ENCODE peak calls at places on chromosomes 6 and 20, in four cellular contexts. R, Q, E and Y are unnamed samples.

GRCh38 chr6:80143312-80143960 is 37.0 kb downstream of the BCKDHB start:
- DNase-seq in E (no peak), Q (no peak), R (peak; percentile 96), Y (no peak)

GRCh38 chr20:18057106-18057993 is at the start of gene OVOL2:
- DNase-seq in E (peak; percentile 90), Q (peak; percentile 51), R (no peak), Y (no peak)

GRCh38 chr6:137033828-137034227 is 10.9 kb downstream of the IL20RA start:
- DNase-seq in E (no peak), Q (no peak), R (no peak), Y (no peak)

GRCh38 chr6:26475823-26476729 is 18.3 kb downstream of the BTN2A1 start:
- DNase-seq in R (peak; percentile 9), E (no peak), Q (no peak), Y (no peak)

GRCh38 chr6:99822741-99823512 is 171.1 kb downstream of the MCHR2 start:
- DNase-seq in R (peak; percentile 58), E (no peak), Q (peak; percentile 59), Y (peak; percentile 28)

GRCh38 chr6:27592107-27592480 is 119.2 kb upstream of the ZNF184 start:
- DNase-seq in R (peak; percentile 30), Q (peak; percentile 36), E (no peak), Y (no peak)

GRCh38 chr20:10651227-10651990 is 22.4 kb downstream of the JAG1 start:
- DNase-seq in Q (no peak), R (peak; percentile 55), E (no peak), Y (no peak)

GRCh38 chr6:1554881-1555569 is 54.7 kb upstream of the FOXC1 start:
- DNase-seq in Q (peak; percentile 47), R (peak; percentile 62), E (no peak), Y (peak; percentile 77)

GRCh38 chr6:124964764-124965105 is 2.5 kb downstream of the RNF217 start:
- DNase-seq in R (no peak), Q (no peak), E (no peak), Y (no peak)

GRCh38 chr6:5865492-5866031 is 141.2 kb downstream of the NRN1 start:
- DNase-seq in E (no peak), Q (no peak), R (no peak), Y (no peak)

GRCh38 chr6:11223296-11223695 is 9.2 kb downstream of the NEDD9 start:
- DNase-seq in R (no peak), Q (no peak), E (no peak), Y (no peak)

GRCh38 chr20:4444404-4444803 is 277.3 kb upstream of the PRND start:
- DNase-seq in Q (no peak), R (no peak), E (no peak), Y (no peak)

GRCh38 chr6:99545442-99545841 is 23.0 kb downstream of the CCNC start:
- DNase-seq in R (no peak), E (no peak), Q (no peak), Y (no peak)

GRCh38 chr6:35400901-35401311 is 51.2 kb upstream of the FANCE start:
- DNase-seq in E (no peak), Q (no peak), R (no peak), Y (no peak)

GRCh38 chr6:25971187-25971811 is 8.7 kb downstream of the TRIM38 start:
- DNase-seq in R (peak; percentile 95), E (no peak), Q (no peak), Y (no peak)

GRCh38 chr6:99614430-99615161 is 8.0 kb downstream of the PRDM13 start:
- DNase-seq in E (no peak), Q (peak; percentile 46), R (no peak), Y (no peak)

GRCh38 chr20:58125726-58126125 is 102.7 kb downstream of the ANKRD60 start:
- DNase-seq in Q (no peak), E (no peak), R (no peak), Y (no peak)

GRCh38 chr20:58737198-58737597 is 44.6 kb downstream of the NPEPL1 start:
- DNase-seq in Q (no peak), E (no peak), R (no peak), Y (no peak)

GRCh38 chr6:164749126-164749758 is 560.2 kb downstream of the C6orf118 start:
- DNase-seq in E (no peak), R (no peak), Q (no peak), Y (no peak)

GRCh38 chr6:62998022-62998421 is 213.2 kb upstream of the FKBP1C start:
- DNase-seq in E (no peak), R (no peak), Q (no peak), Y (no peak)

GRCh38 chr20:4592316-4593148 is 129.2 kb upstream of the PRND start:
- DNase-seq in Q (peak; percentile 73), E (peak; percentile 82), R (peak; percentile 72), Y (peak; percentile 89)

GRCh38 chr20:45052698-45053440 is 48.1 kb downstream of the KCNS1 start:
- DNase-seq in E (no peak), R (peak; percentile 30), Q (no peak), Y (no peak)

GRCh38 chr20:8996817-8997512 is 71.9 kb upstream of the PLCB4 start:
- DNase-seq in Q (no peak), E (no peak), R (peak; percentile 8), Y (no peak)

GRCh38 chr20:1870792-1871550 is 24.2 kb upstream of the SIRPA start:
- DNase-seq in Q (no peak), E (no peak), R (no peak), Y (no peak)

GRCh38 chr6:2221724-2222274 is 23.6 kb downstream of the GMDS start:
- DNase-seq in E (no peak), R (no peak), Q (no peak), Y (no peak)

GRCh38 chr6:88671624-88672023 is 291.8 kb downstream of the RNGTT start:
- DNase-seq in R (no peak), Q (no peak), E (no peak), Y (no peak)
- TF ChIP-seq CTCF in R (no peak), Q (no peak), E (no peak), Y (no peak)

GRCh38 chr6:143962644-143962929 is 45.5 kb downstream of the PLAGL1 start:
- DNase-seq in R (peak; percentile 84), Q (no peak), E (no peak), Y (peak; percentile 31)
- TF ChIP-seq CTCF in R (peak; percentile 68), Q (peak; percentile 37), E (peak; percentile 61), Y (peak; percentile 74)

DNA sequence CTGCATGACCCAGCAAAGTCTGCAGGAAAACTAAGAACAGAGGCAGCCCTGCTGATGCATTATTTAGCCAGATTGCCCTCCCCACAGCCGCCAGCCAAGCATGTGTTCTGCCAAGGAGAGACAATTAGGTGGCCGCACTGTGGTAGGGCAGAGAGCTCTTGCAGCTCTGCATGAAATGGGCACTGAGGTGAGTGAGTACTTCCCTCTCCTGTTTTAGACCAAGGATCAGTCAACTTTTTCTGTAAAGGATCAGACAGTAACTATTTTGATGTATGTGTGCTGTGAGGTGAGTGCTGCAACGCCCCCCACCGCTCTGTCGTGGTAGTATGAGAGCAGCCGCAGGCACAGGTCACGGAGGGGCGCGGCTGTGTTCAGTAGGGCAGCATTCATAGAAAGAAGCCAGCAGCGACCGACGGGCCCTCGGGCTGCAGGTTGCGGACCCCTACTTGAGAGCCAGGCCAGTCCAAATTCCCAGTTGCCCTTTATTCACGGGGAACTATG is 23.8 kb upstream of the FAM50B start:
- DNase-seq in Q (no peak), R (peak; percentile 42), E (no peak), Y (peak; percentile 59)
- TF ChIP-seq CTCF in Q (peak; percentile 56), R (peak; percentile 45), E (no peak), Y (no peak)

DNA sequence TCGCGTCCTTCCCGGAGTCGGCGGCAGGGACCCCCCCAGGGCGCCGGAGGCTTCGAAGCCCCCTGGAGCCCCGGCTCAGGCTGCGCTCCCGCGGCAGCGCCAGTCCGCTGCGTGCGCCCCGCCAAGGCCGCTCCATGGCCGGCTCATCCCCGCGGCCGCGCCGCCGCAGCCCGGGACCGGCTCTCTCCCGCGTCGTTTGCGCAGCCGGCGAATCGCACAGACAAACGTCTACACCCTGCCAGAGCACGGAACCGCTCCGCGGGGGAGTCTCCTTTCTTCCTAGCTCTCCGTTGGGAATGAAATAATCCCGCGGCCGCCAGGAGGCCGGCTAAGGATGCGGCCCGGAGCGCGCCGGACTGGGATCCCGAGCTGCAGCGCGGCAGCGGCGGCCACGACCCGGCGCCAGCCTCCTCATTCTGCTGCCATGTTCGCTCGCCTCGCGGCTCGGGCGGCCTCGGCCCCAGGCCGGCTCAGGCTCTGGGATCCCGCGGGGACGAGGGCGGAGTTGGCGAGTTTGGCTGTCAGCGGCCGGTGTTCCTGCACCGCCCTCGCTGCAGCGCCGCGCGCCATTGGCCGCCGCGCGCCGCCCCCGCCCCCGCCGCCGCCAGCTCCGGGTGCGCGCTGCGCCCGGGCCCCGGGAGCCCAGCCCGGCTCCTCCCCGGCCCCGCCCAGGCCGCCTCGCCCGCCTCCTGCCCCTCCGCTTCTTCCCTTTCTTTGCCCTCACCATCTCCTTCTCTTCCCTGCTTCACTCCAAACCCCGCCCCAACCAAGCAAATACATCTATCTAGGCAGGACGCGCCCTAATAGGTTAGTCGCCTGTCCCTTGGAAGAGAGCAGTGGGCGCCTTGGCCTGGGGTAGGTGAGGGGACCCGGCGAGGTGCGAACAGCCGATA is at the start of gene GFOD1:
- DNase-seq in Q (peak; percentile 94), E (peak; percentile 78), R (peak; percentile 82), Y (peak; percentile 79)
- TF ChIP-seq CTCF in Q (peak; percentile 6), E (no peak), R (no peak), Y (peak; percentile 44)

GRCh38 chr20:53598140-53599038 is 4.8 kb upstream of the ZNF217 start:
- DNase-seq in R (no peak), Q (no peak), E (peak; percentile 13), Y (no peak)

GRCh38 chr20:53597521-53598120 is 4.0 kb upstream of the ZNF217 start:
- DNase-seq in Q (no peak), E (no peak), R (no peak), Y (no peak)

GRCh38 chr20:53597085-53597482 is 3.4 kb upstream of the ZNF217 start:
- DNase-seq in E (peak; percentile 17), R (no peak), Q (no peak), Y (no peak)

GRCh38 chr20:53595018-53595378 is 1.4 kb upstream of the ZNF217 start:
- DNase-seq in Q (no peak), E (no peak), R (no peak), Y (no peak)

GRCh38 chr20:53594068-53595017 is 704 bp upstream of the ZNF217 start:
- DNase-seq in R (peak; percentile 92), E (peak; percentile 99), Q (peak; percentile 98), Y (peak; percentile 100)
- TF ChIP-seq CTCF in R (no peak), E (no peak), Q (peak; percentile 13), Y (peak; percentile 47)

GRCh38 chr6:87968435-87969278 is 79.0 kb upstream of the SPACA1 start:
- DNase-seq in E (peak; percentile 47), Q (peak; percentile 56), R (peak; percentile 2), Y (peak; percentile 10)
- TF ChIP-seq CTCF in E (no peak), Q (no peak), R (no peak), Y (no peak)